ENCODE peak calls at places on chromosome 1, in ten cellular contexts. R is vagina, J is adrenal gland, X is IMR-90, A is prostate gland, G is body of pancreas, Z is ovary, Y is uterus, K is right lobe of liver, N is esophagus squamous epithelium. V is an unnamed sample.
A peak's percentile ranks its signal among the peaks of the same experiment; 100 is the strongest.

GRCh38 chr1:89271616-89272015 is 1.0 kb downstream of the GBP5 start:
- DNase-seq in R (no peak), J (no peak), X (peak; percentile 3), A (no peak), G (no peak), Z (no peak), Y (no peak), K (no peak), N (no peak), V (no peak)

GRCh38 chr1:184622136-184622823 is 132.4 kb downstream of the EDEM3 start:
- DNase-seq in R (no peak), J (peak; percentile 81), X (peak; percentile 90), A (peak; percentile 95), G (no peak), Z (peak; percentile 76), Y (peak; percentile 93), K (peak; percentile 60), N (no peak), V (peak; percentile 90)

GRCh38 chr1:17567582-17567981 is 28.1 kb downstream of the ARHGEF10L start:
- DNase-seq in R (no peak), J (peak; percentile 50), X (peak; percentile 64), A (no peak), G (no peak), Z (peak; percentile 74), Y (peak; percentile 60), K (no peak), N (no peak), V (no peak)

GRCh38 chr1:165539306-165539705 is 4.5 kb upstream of the LRRC52 start:
- DNase-seq in R (no peak), J (no peak), X (no peak), A (no peak), G (no peak), Z (no peak), Y (no peak), K (no peak), N (no peak), V (peak; percentile 83)

GRCh38 chr1:205127646-205128045 is 5.9 kb upstream of the RBBP5 start:
- DNase-seq in R (no peak), J (no peak), X (no peak), A (no peak), G (no peak), Z (no peak), Y (no peak), K (no peak), N (no peak), V (no peak)

GRCh38 chr1:189434461-189434860 is 1043.2 kb downstream of the BRINP3 start:
- DNase-seq in R (no peak), J (no peak), X (peak; percentile 21), A (no peak), G (no peak), Z (no peak), Y (no peak), K (no peak), N (no peak), V (no peak)

GRCh38 chr1:208820600-208821232 is 576.5 kb upstream of the PLXNA2 start:
- DNase-seq in R (no peak), J (no peak), X (no peak), A (no peak), G (no peak), Z (no peak), Y (no peak), K (no peak), N (no peak), V (no peak)

GRCh38 chr1:239979469-239979868 is 112.2 kb upstream of the FMN2 start:
- DNase-seq in R (no peak), J (no peak), X (no peak), A (no peak), G (no peak), Z (no peak), Y (no peak), K (no peak), N (no peak), V (no peak)

GRCh38 chr1:155123801-155124200 is 3.9 kb upstream of the EFNA1 start:
- DNase-seq in R (no peak), J (no peak), X (no peak), A (no peak), G (no peak), Z (no peak), Y (no peak), K (no peak), N (no peak), V (no peak)

GRCh38 chr1:225844236-225845061 is 34.5 kb downstream of the EPHX1 start:
- DNase-seq in R (no peak), J (no peak), X (no peak), A (no peak), G (no peak), Z (no peak), Y (no peak), K (no peak), N (no peak), V (peak; percentile 12)

GRCh38 chr1:147541672-147542548 is 609 bp downstream of the BCL9 start:
- DNase-seq in R (no peak), J (peak; percentile 64), X (peak; percentile 39), A (peak; percentile 38), G (peak; percentile 46), Z (peak; percentile 76), Y (peak; percentile 76), K (peak; percentile 49), N (no peak), V (peak; percentile 51)

GRCh38 chr1:109790329-109790728 is 26.6 kb upstream of the EPS8L3 start:
- DNase-seq in R (no peak), J (no peak), X (no peak), A (no peak), G (no peak), Z (no peak), Y (no peak), K (no peak), N (no peak), V (no peak)

GRCh38 chr1:109789771-109790170 is 26.0 kb upstream of the EPS8L3 start:
- DNase-seq in R (no peak), J (no peak), X (no peak), A (no peak), G (no peak), Z (no peak), Y (peak; percentile 9), K (peak; percentile 44), N (no peak), V (no peak)

GRCh38 chr1:109787845-109788605 is 24.3 kb upstream of the EPS8L3 start:
- DNase-seq in R (no peak), J (no peak), X (no peak), A (no peak), G (no peak), Z (no peak), Y (peak; percentile 14), K (peak; percentile 46), N (no peak), V (no peak)

GRCh38 chr1:109787211-109787844 is 23.6 kb upstream of the EPS8L3 start:
- DNase-seq in R (no peak), J (no peak), X (peak; percentile 50), A (no peak), G (no peak), Z (no peak), Y (peak; percentile 14), K (peak; percentile 38), N (no peak), V (no peak)

GRCh38 chr1:109788695-109789521 is 25.2 kb upstream of the EPS8L3 start:
- DNase-seq in R (no peak), J (peak; percentile 8), X (no peak), A (no peak), G (no peak), Z (peak; percentile 4), Y (peak; percentile 12), K (peak; percentile 43), N (no peak), V (peak; percentile 8)
- TF ChIP-seq POLR2A in R (no peak), J (no peak), X (no peak), A (no peak), G (no peak), Z (no peak), Y (no peak), K (no peak), N (no peak), V (no peak)

GRCh38 chr1:64911326-64911725 is 55.0 kb downstream of the JAK1 start:
- DNase-seq in R (no peak), J (no peak), X (no peak), A (no peak), G (no peak), Z (no peak), Y (no peak), K (no peak), N (no peak), V (no peak)
- H3K4me3 ChIP-seq in R (no peak overlapping the region), J (no peak overlapping the region), X (no peak overlapping the region), A (no peak overlapping the region), G (no peak overlapping the region), Z (no peak overlapping the region), Y (no peak overlapping the region), K (no peak overlapping the region), N (no peak overlapping the region), V (no peak overlapping the region)

DNA sequence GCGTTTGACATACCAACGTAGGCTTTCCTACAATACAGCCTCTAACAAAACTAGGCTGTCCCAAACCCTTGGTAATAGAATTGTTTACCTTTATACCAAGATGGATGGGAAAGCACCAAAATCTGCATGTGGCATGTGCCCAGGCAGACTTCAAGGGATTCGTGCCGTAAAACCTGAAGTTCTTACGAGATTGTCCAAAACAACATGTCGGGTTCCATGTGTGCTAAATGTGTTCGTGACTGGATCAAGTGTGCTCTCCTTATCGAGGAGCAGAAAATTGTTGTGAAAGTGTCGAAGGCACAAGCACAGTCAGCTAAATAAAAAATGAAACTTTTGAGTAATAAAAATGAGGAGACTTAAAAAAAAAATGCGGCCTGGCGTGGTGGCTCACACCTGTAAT is 5.1 kb downstream of the RPS27 start:
- DNase-seq in R (no peak), J (no peak), X (no peak), A (no peak), G (no peak), Z (no peak), Y (no peak), K (no peak), N (no peak), V (no peak)
- H3K36me3 ChIP-seq in R (no peaks in the 10 kb centered on the region), J (no peaks in the 10 kb centered on the region), X (peaks cover 28% of the 10 kb centered on the region), A (peaks cover 2% of the 10 kb centered on the region), G (no peaks in the 10 kb centered on the region), Z (no peaks in the 10 kb centered on the region), Y (no peaks in the 10 kb centered on the region), K (peaks cover 31% of the 10 kb centered on the region), N (peaks cover 22% of the 10 kb centered on the region), V (no peaks in the 10 kb centered on the region)

GRCh38 chr1:30636621-30637020 is 86.8 kb downstream of the MATN1 start:
- DNase-seq in R (no peak), J (no peak), X (no peak), A (no peak), G (no peak), Z (no peak), Y (no peak), K (no peak), N (no peak), V (no peak)

GRCh38 chr1:30633294-30633693 is 90.1 kb downstream of the MATN1 start:
- DNase-seq in R (no peak), J (no peak), X (no peak), A (no peak), G (no peak), Z (no peak), Y (peak; percentile 1), K (no peak), N (no peak), V (no peak)

GRCh38 chr1:30635386-30635975 is 87.9 kb downstream of the MATN1 start:
- DNase-seq in R (no peak), J (no peak), X (no peak), A (no peak), G (no peak), Z (no peak), Y (no peak), K (no peak), N (no peak), V (no peak)

GRCh38 chr1:30631700-30632099 is 91.7 kb downstream of the MATN1 start:
- DNase-seq in R (no peak), J (no peak), X (no peak), A (no peak), G (no peak), Z (no peak), Y (peak; percentile 22), K (no peak), N (no peak), V (no peak)

GRCh38 chr1:30634507-30634906 is 88.9 kb downstream of the MATN1 start:
- DNase-seq in R (no peak), J (no peak), X (no peak), A (no peak), G (no peak), Z (no peak), Y (peak; percentile 4), K (no peak), N (no peak), V (no peak)
- TF ChIP-seq POLR2A in R (no peak), J (no peak), X (no peak), A (no peak), G (no peak), Z (no peak), Y (no peak), K (no peak), N (no peak), V (no peak)